ENCODE peak calls at places on chromosomes 13 and 19, in nine cellular contexts. P is NCI-H2081; L is activated CD4-positive, alpha-beta T cell treated with anti-CD3 and anti-CD28 coated beads, Interleukin-2, amount 50 U/mL, for 48 hours; O is brain microvascular endothelial cell; S is pancreas; R is thoracic aorta; B is epithelial cell of esophagus; Y is cerebellum; A is activated T-helper 1 cell treated with Interleukin-2 at 50 U/mL for 16 hours. U is an unnamed sample.

GRCh38 chr13:71876648-71877279 is 9.8 kb upstream of the DACH1 start:
- DNase-seq in O (no peak), S (no peak), A (no peak), Y (no peak), P (no peak), R (no peak), B (no peak), L (no peak), U (no peak)

GRCh38 chr13:97535619-97536018 is 101.7 kb downstream of the RAP2A start:
- DNase-seq in R (no peak), A (no peak), P (no peak), S (no peak), B (peak), O (no peak), Y (no peak), L (no peak), U (no peak)

GRCh38 chr13:37127706-37128241 is 22.3 kb upstream of the CSNK1A1L start:
- DNase-seq in O (peak), A (no peak), Y (no peak), R (no peak), L (no peak), P (no peak), B (peak), S (no peak), U (no peak)

GRCh38 chr19:44657211-44657921 is 13.7 kb downstream of the PVR start:
- DNase-seq in Y (peak), R (peak), O (peak), L (peak), P (peak), A (peak), B (peak), S (peak), U (peak)

GRCh38 chr19:23439623-23440022 is 44.4 kb upstream of the ZNF91 start:
- DNase-seq in O (no peak), P (no peak), A (no peak), Y (no peak), L (no peak), R (no peak), B (no peak), S (no peak), U (no peak)

GRCh38 chr19:47363758-47364529 is 14.8 kb downstream of the DHX34 start:
- DNase-seq in B (peak), Y (no peak), L (no peak), R (no peak), O (peak), A (no peak), S (no peak), P (no peak), U (no peak)

GRCh38 chr13:22801402-22802003 is 379.3 kb upstream of the SGCG start:
- DNase-seq in R (no peak), S (no peak), B (peak), L (no peak), Y (peak), P (no peak), O (no peak), A (no peak), U (no peak)

GRCh38 chr19:52170863-52171320 is 529 bp downstream of the ZNF836 start:
- DNase-seq in Y (peak), L (peak), S (peak), A (no peak), R (no peak), P (no peak), O (no peak), B (no peak), U (no peak)

GRCh38 chr13:48749144-48749543 is 95.4 kb downstream of the CYSLTR2 start:
- DNase-seq in B (peak), R (no peak), O (peak), S (no peak), P (no peak), A (no peak), L (no peak), Y (no peak), U (no peak)

GRCh38 chr19:48819366-48819816 is 8.6 kb upstream of the BCAT2 start:
- DNase-seq in O (no peak), Y (no peak), S (peak), A (no peak), P (peak), L (no peak), B (peak), R (peak), U (peak)

GRCh38 chr19:48279747-48280146 is 9.9 kb downstream of the ZNF114 start:
- DNase-seq in L (no peak), B (no peak), A (no peak), O (no peak), S (peak), Y (no peak), P (no peak), R (no peak), U (no peak)

U was measured in stomach.